ENCODE peak calls at places on chromosomes 2 and 18, in seven cellular contexts. K is endothelial cell of umbilical vein, C is GM12878, W is K562, A is GM23338, J is HCT116, F is H1. E is an unnamed sample.

GRCh38 chr18:22490429-22490846 is 72.7 kb upstream of the CTAGE1 start:
- DNase-seq in K (no peak), C (no peak), W (no peak), A (peak; percentile 40), J (no peak), F (no peak), E (no peak)

GRCh38 chr2:52510432-52510831 is 1257.2 kb upstream of the CHAC2 start:
- DNase-seq in K (no peak), C (no peak), W (no peak), A (no peak), J (no peak), F (no peak), E (no peak)

GRCh38 chr2:238505119-238505891 is 78.6 kb downstream of the ASB1 start:
- DNase-seq in K (no peak), C (no peak), W (peak; percentile 54), A (no peak), J (no peak), F (no peak), E (no peak)

GRCh38 chr18:32277492-32277988 is 87.7 kb downstream of the MEP1B start:
- DNase-seq in K (no peak), C (no peak), W (no peak), A (no peak), J (no peak), F (no peak), E (no peak)

GRCh38 chr2:130765464-130765863 is 10.1 kb downstream of the AMER3 start:
- DNase-seq in K (no peak), C (no peak), W (no peak), A (no peak), J (no peak), F (no peak), E (no peak)

GRCh38 chr2:163909411-163910080 is 173.7 kb upstream of the FIGN start:
- DNase-seq in K (no peak), C (no peak), W (no peak), A (no peak), J (no peak), F (no peak), E (no peak)

GRCh38 chr18:62957885-62958472 is 242.6 kb downstream of the PHLPP1 start:
- DNase-seq in K (peak; percentile 60), C (no peak), W (peak; percentile 55), A (peak; percentile 79), J (peak; percentile 40), F (peak; percentile 15), E (no peak)

GRCh38 chr2:28989973-28990372 is 8.9 kb downstream of the TOGARAM2 start:
- DNase-seq in K (no peak), C (no peak), W (no peak), A (no peak), J (no peak), F (no peak), E (no peak)

GRCh38 chr18:58674159-58674558 is 2.9 kb downstream of the MALT1 start:
- DNase-seq in K (no peak), C (no peak), W (no peak), A (no peak), J (no peak), F (no peak), E (no peak)

GRCh38 chr2:5895284-5895683 is 203.1 kb downstream of the SOX11 start:
- DNase-seq in K (no peak), C (no peak), W (no peak), A (no peak), J (no peak), F (no peak), E (no peak)

GRCh38 chr18:37156330-37156942 is 327.5 kb downstream of the KIAA1328 start:
- DNase-seq in K (peak; percentile 16), C (no peak), W (no peak), A (no peak), J (no peak), F (no peak), E (no peak)

GRCh38 chr18:46402396-46402795 is 254.6 kb downstream of the LOXHD1 start:
- DNase-seq in K (no peak), C (no peak), W (no peak), A (no peak), J (no peak), F (no peak), E (no peak)

GRCh38 chr2:131567891-131568290 is 40.2 kb downstream of the CCDC74A start:
- DNase-seq in K (peak; percentile 6), C (no peak), W (no peak), A (no peak), J (no peak), F (no peak), E (no peak)

GRCh38 chr2:234548720-234549420 is 52.0 kb upstream of the ARL4C start:
- DNase-seq in K (no peak), C (no peak), W (no peak), A (peak; percentile 84), J (no peak), F (no peak), E (no peak)

GRCh38 chr18:36012891-36013290 is 40.4 kb downstream of the RMP24 start:
- DNase-seq in K (no peak), C (no peak), W (no peak), A (no peak), J (no peak), F (no peak), E (no peak)

GRCh38 chr18:55840601-55841170 is 252.7 kb upstream of the TCF4 start:
- DNase-seq in K (no peak), C (no peak), W (no peak), A (no peak), J (no peak), F (no peak), E (no peak)

GRCh38 chr18:12839526-12840196 is 44.4 kb downstream of the PTPN2 start:
- DNase-seq in K (no peak), C (peak; percentile 82), W (no peak), A (no peak), J (no peak), F (no peak), E (no peak)

GRCh38 chr2:45851111-45851510 is 199.6 kb downstream of the PRKCE start:
- DNase-seq in K (no peak), C (no peak), W (no peak), A (no peak), J (no peak), F (no peak), E (no peak)

GRCh38 chr2:45851576-45852304 is 200.3 kb downstream of the PRKCE start:
- DNase-seq in K (no peak), C (no peak), W (no peak), A (no peak), J (no peak), F (no peak), E (no peak)

GRCh38 chr2:45852450-45853150 is 201.1 kb downstream of the PRKCE start:
- DNase-seq in K (no peak), C (no peak), W (no peak), A (no peak), J (no peak), F (no peak), E (no peak)

GRCh38 chr2:45850558-45850957 is 199.1 kb downstream of the PRKCE start:
- DNase-seq in K (no peak), C (no peak), W (no peak), A (no peak), J (no peak), F (no peak), E (no peak)

DNA sequence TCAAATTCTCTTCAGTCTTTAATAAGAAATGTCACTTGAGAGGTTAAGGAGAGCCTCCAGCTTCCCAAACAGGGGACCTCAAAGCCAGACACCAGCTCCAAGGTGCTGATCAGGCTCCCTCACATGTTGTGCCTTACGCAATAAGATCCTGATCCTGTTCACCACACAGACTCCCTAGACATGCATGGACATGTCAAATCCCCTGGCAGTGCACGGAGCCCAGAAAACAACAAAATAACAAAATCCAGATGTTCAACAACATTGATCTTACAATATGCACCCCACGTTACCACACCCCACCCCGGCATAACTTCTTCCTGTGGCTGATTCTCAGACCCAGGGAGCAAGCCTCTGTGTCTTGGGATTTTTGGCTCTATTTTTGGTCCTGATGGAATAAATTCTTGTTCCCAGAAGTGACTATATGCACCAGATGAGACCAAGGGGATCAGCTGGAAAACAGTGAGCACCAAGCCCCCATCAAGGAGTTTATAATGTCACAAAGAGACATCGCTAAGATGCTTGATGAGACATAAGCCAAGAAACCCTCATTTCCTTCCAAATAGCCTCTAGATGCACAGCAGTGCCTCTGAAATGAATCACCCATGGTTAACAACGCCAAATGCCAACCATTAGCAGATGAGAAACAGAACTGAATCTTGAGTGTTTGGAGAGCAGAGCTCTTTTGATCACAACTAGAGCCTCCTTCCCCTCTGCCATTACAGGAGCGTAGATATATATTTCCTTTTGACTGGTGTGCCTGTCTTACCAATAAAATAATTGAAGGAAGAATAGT is 198.2 kb downstream of the PRKCE start:
- DNase-seq in K (no peak), C (no peak), W (no peak), A (no peak), J (no peak), F (no peak), E (no peak)
- TF ChIP-seq POLR2AphosphoS5 in K (no peak), C (no peak), W (no peak), A (no peak), J (no peak), F (no peak), E (no peak)

GRCh38 chr18:5628512-5629255 is 84.9 kb upstream of the EPB41L3 start:
- DNase-seq in K (peak; percentile 25), C (no peak), W (no peak), A (peak; percentile 63), J (no peak), F (no peak), E (no peak)
- TF ChIP-seq EZH2 in K (no peak), C (no peak), W (no peak), A (peak; percentile 80), J (no peak), F (peak; percentile 79), E (no peak)

DNA sequence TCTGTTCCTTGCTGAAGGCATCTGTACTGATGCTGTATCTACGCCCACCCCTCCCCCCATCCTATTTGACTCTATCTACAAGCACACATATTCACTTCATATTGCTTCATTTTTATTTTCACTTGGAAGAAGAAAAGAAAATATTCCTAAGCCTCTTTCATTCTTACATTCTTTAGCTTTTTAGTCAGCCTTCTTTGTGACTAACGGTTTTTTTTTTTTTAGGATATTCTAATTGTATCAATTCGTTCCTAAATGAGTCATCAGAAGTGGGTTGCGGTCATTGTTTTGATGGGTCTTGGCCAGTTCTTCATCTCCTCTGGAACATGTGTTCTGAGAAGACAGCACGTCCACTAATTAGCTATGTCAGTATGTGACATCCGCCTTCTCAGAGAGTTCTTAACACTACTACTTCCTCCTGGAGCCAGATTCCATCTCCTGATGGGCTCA is 88.7 kb downstream of the MYO1B start:
- DNase-seq in K (no peak), C (no peak), W (peak; percentile 1), A (no peak), J (no peak), F (no peak), E (no peak)
- TF ChIP-seq POLR2AphosphoS5 in K (no peak), C (no peak), W (no peak), A (no peak), J (no peak), F (no peak), E (no peak)

DNA sequence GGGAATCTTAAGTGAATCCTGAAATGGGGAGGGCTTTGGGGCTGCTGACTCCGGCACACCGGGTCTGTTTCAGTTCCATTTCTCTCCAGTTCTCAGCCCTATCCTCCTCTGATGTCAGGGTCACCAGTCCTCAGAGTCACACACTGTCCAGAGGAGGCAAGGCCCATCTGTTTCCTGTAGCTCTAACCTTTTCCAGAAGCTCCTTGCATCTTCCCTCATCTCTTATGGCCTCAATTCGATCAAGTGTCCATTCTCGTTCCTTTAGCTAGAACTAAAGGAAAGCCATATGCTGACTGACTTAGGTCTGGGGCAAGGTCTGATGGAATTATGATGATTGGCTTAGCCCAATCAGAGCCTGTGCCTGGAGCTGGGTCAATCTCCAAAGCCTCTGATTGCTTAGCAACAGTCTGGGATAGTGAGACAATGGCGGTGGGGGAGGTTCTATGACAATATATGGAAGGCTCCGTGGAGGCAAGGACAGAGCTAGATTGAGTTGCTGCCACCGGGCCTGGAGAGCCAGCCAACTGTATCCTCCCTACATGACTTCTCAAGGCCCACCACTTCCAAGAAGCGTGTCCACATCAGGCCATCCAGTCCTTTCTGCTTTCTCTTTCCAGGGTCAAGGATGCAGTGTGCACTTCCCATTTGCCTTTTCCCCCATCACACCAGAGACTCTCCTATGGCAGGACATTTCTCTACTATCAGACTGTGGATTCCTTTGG is 5.2 kb downstream of the ANKRD53 start:
- DNase-seq in K (no peak), C (no peak), W (no peak), A (no peak), J (no peak), F (no peak), E (no peak)
- TF ChIP-seq EZH2 in K (no peak), C (no peak), W (no peak), A (no peak), J (no peak), F (no peak), E (no peak)

E was measured in SK-N-MC.